ENCODE peak calls at places on chromosomes 16 and 17, in five cellular contexts. J is PC-3, D is IMR-90, E is colonic mucosa, M is mammary epithelial cell. K is an unnamed sample.

GRCh38 chr17:75571197-75571884 is 16.3 kb upstream of the MYO15B start:
- DNase-seq in J (no peak), E (no peak), M (no peak), D (peak; percentile 9), K (no peak)

GRCh38 chr17:35052240-35052608 is 11.3 kb downstream of the RFFL start:
- DNase-seq in J (no peak), E (no peak), M (peak; percentile 63), D (peak; percentile 77), K (no peak)

GRCh38 chr17:1179635-1180433 is at the start of gene ABR:
- DNase-seq in J (no peak), D (peak; percentile 26), E (peak; percentile 50), M (peak; percentile 25), K (peak; percentile 84)

GRCh38 chr17:63911041-63911635 is at the start of gene CSHL1:
- DNase-seq in E (no peak), J (no peak), M (no peak), D (no peak), K (no peak)

GRCh38 chr17:58531661-58532554 is 17.5 kb upstream of the MTMR4 start:
- DNase-seq in E (peak; percentile 52), D (peak; percentile 21), J (peak; percentile 56), M (peak; percentile 29), K (peak; percentile 74)

GRCh38 chr16:17269434-17269833 is 201.3 kb downstream of the XYLT1 start:
- DNase-seq in M (no peak), E (no peak), D (peak; percentile 39), J (no peak), K (no peak)

GRCh38 chr17:50865060-50865867 is 890 bp downstream of the TOB1 start:
- DNase-seq in M (peak; percentile 58), E (peak; percentile 64), D (peak; percentile 24), J (peak; percentile 53), K (peak; percentile 73)

GRCh38 chr16:67542464-67542863 is 13.8 kb downstream of the RIPOR1 start:
- DNase-seq in J (peak; percentile 30), M (peak; percentile 42), D (peak; percentile 66), E (peak; percentile 38), K (peak; percentile 35)

GRCh38 chr17:50763716-50764450 is 3.4 kb downstream of the ANKRD40CL start:
- DNase-seq in D (no peak), J (peak; percentile 29), E (peak; percentile 62), M (no peak), K (no peak)

GRCh38 chr16:89525146-89525913 is 17.1 kb downstream of the SPG7 start:
- DNase-seq in D (no peak), M (no peak), J (no peak), E (no peak), K (no peak)

GRCh38 chr17:77957869-77958715 is at the start of gene TNRC6C:
- DNase-seq in D (peak; percentile 99), J (peak; percentile 97), E (peak; percentile 99), M (peak; percentile 97), K (peak; percentile 100)

GRCh38 chr16:87541882-87542234 is 49.0 kb upstream of the ZCCHC14 start:
- DNase-seq in J (no peak), D (no peak), E (no peak), M (no peak), K (peak; percentile 15)

GRCh38 chr17:37742114-37742761 is 2.6 kb downstream of the HNF1B start:
- DNase-seq in J (peak; percentile 16), D (peak; percentile 20), M (peak; percentile 16), E (no peak), K (peak; percentile 52)

GRCh38 chr17:17269926-17270773 is 10.9 kb downstream of the COPS3 start:
- DNase-seq in J (peak; percentile 37), E (no peak), M (no peak), D (no peak), K (no peak)

GRCh38 chr17:76506408-76507328 is 5.4 kb upstream of the RHBDF2 start:
- DNase-seq in M (peak; percentile 54), D (peak; percentile 54), J (peak; percentile 94), E (peak; percentile 90), K (peak; percentile 84)

GRCh38 chr17:28033972-28034714 is 8.3 kb upstream of the NLK start:
- DNase-seq in D (peak; percentile 91), J (peak; percentile 81), E (no peak), M (peak; percentile 39), K (peak; percentile 17)

GRCh38 chr16:68299571-68300453 is 10.9 kb downstream of the SLC7A6OS start:
- DNase-seq in J (no peak), M (peak; percentile 58), D (no peak), E (no peak), K (no peak)

GRCh38 chr17:41404024-41404651 is 6.7 kb upstream of the KRT31 start:
- DNase-seq in J (peak; percentile 92), M (peak; percentile 100), D (peak; percentile 97), E (no peak), K (peak; percentile 75)

GRCh38 chr16:71426069-71426879 is 15.6 kb downstream of the TLE7 start:
- DNase-seq in D (peak; percentile 90), E (peak; percentile 21), J (no peak), M (peak; percentile 99), K (peak; percentile 40)

GRCh38 chr17:42704495-42705494 is 22.5 kb downstream of the CNTNAP1 start:
- DNase-seq in D (no peak), E (no peak), J (no peak), M (no peak), K (no peak)

GRCh38 chr17:40068917-40069750 is 6.4 kb downstream of the THRA start:
- DNase-seq in E (peak; percentile 90), M (peak; percentile 35), D (peak; percentile 84), J (peak; percentile 25), K (peak; percentile 92)

GRCh38 chr17:40069751-40070643 is 7.2 kb downstream of the THRA start:
- DNase-seq in E (peak; percentile 84), D (peak; percentile 46), M (peak; percentile 24), J (peak; percentile 25), K (peak; percentile 47)

GRCh38 chr17:40071720-40072480 is 9.1 kb downstream of the THRA start:
- DNase-seq in E (peak; percentile 91), M (no peak), D (no peak), J (no peak), K (peak; percentile 66)

GRCh38 chr17:40070895-40071719 is 8.3 kb downstream of the THRA start:
- DNase-seq in M (no peak), J (no peak), D (no peak), E (peak; percentile 94), K (peak; percentile 14)

GRCh38 chr17:40070644-40070894 is 7.8 kb downstream of the THRA start:
- DNase-seq in M (no peak), D (no peak), J (no peak), E (no peak), K (no peak)
- H3K9ac ChIP-seq in M (no peak overlapping the region), D (no peak overlapping the region), J (no peak overlapping the region), E (peak overlapping the region; percentile 60), K (peak overlapping the region; percentile 78)

DNA sequence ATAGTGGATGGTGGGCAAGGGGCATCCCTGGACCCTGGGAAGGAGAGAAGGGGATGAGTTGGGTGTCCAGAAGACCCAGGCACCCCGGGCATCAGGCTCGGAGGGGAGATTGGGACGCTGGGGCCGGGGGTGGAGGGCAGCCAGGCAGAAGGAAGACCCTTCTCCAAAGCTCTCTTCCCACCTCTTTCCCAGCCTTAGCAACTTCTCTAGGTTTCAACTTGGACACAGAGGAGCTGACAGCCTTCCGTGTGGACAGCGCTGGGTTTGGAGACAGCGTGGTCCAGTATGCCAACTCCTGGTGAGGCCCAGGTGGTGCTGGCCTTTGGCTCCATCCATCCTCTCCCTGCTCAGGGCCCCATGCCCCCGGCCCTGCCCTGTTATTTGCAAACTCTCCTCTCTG is 725 bp downstream of the ITGAX start:
- DNase-seq in M (no peak), D (no peak), J (no peak), E (no peak), K (no peak)
- H3K4me3 ChIP-seq in M (no peak overlapping the region), D (no peak overlapping the region), J (no peak overlapping the region), E (no peak overlapping the region), K (no peak overlapping the region)

DNA sequence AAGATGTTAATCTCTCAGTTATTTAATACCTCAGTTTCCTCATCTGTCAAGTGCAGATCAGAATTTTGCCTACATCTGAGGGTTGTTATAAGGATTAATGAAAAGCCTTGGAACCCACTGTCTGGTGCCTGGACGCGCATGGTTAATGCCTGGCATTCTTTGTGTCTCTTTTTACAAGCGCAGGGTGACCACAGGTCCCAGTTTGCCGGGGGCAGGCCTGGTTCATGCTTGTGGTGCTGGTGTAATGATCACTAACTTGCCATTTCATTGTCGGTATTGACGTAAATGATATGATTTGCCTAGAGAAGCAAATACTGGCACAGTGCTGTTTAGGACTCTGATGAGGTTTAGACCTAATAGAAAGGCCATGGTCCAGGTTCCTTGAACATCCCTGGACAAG is 23.1 kb downstream of the MRC2 start:
- DNase-seq in M (peak; percentile 40), J (no peak), E (no peak), D (no peak), K (no peak)
- H3K4me1 ChIP-seq in M (peaks cover 36% of the 10 kb centered on the region), J (peaks cover 11% of the 10 kb centered on the region), E (peaks cover 4% of the 10 kb centered on the region), D (peaks cover 36% of the 10 kb centered on the region), K (peaks cover 35% of the 10 kb centered on the region)

GRCh38 chr16:11258553-11259287 is 2.7 kb upstream of the SOCS1 start:
- DNase-seq in J (no peak), D (no peak), M (no peak), E (peak; percentile 74), K (peak; percentile 21)
- H3K9ac ChIP-seq in J (no peak overlapping the region), D (no peak overlapping the region), M (no peak overlapping the region), E (no peak overlapping the region), K (no peak overlapping the region)

GRCh38 chr17:157901-158300 is 20.5 kb downstream of the SCGB1C2 start:
- DNase-seq in D (no peak), J (no peak), E (no peak), M (no peak), K (no peak)
- H3K4me3 ChIP-seq in D (no peak overlapping the region), J (no peak overlapping the region), E (no peak overlapping the region), M (no peak overlapping the region), K (no peak overlapping the region)

GRCh38 chr16:27314161-27314723 is 468 bp downstream of the IL4R start:
- DNase-seq in D (peak; percentile 97), E (peak; percentile 65), M (peak; percentile 95), J (peak; percentile 78), K (peak; percentile 75)

GRCh38 chr16:27311897-27312303 is 1.9 kb upstream of the IL4R start:
- DNase-seq in J (no peak), D (no peak), E (no peak), M (no peak), K (no peak)

GRCh38 chr16:27312580-27313421 is 973 bp upstream of the IL4R start:
- DNase-seq in E (no peak), D (no peak), J (no peak), M (no peak), K (no peak)

GRCh38 chr16:27314986-27315332 is 1.2 kb downstream of the IL4R start:
- DNase-seq in D (no peak), J (no peak), E (no peak), M (no peak), K (no peak)

GRCh38 chr16:27313422-27314160 is at the start of gene IL4R:
- DNase-seq in J (peak; percentile 48), M (peak; percentile 70), D (peak; percentile 77), E (peak; percentile 80), K (peak; percentile 66)
- H3K4me1 ChIP-seq in J (peaks cover 36% of the 10 kb centered on the region), M (peaks cover 34% of the 10 kb centered on the region), D (peaks cover 26% of the 10 kb centered on the region), E (peaks cover 9% of the 10 kb centered on the region), K (peaks cover 19% of the 10 kb centered on the region)

GRCh38 chr16:85312642-85313540 is 200.6 kb upstream of the CIBAR2 start:
- DNase-seq in J (no peak), E (no peak), D (no peak), M (no peak), K (no peak)
- H3K9ac ChIP-seq in J (no peak overlapping the region), E (no peak overlapping the region), D (no peak overlapping the region), M (no peak overlapping the region), K (peak overlapping the region; percentile 65)

GRCh38 chr16:26050489-26050888 is 358.7 kb downstream of the HS3ST4 start:
- DNase-seq in J (no peak), D (no peak), M (no peak), E (no peak), K (no peak)
- H3K4me3 ChIP-seq in J (no peak overlapping the region), D (no peak overlapping the region), M (no peak overlapping the region), E (no peak overlapping the region), K (no peak overlapping the region)

GRCh38 chr17:56912105-56912999 is 1.5 kb downstream of the TRIM25 start:
- DNase-seq in E (peak; percentile 52), M (no peak), D (no peak), J (peak; percentile 25), K (peak; percentile 11)
- H3K4me1 ChIP-seq in E (peaks cover 6% of the 10 kb centered on the region), M (peaks cover 46% of the 10 kb centered on the region), D (peaks cover 17% of the 10 kb centered on the region), J (peaks cover 56% of the 10 kb centered on the region), K (peaks cover 48% of the 10 kb centered on the region)

K was measured in adipocyte.